ENCODE peak calls at places on chromosomes 12 and 14, in ten cellular contexts. N, O, S, W, X, I, U, Y, C and H are unnamed samples.

GRCh38 chr14:83883732-83884131 is 1646.2 kb upstream of the FLRT2 start:
- DNase-seq in C (no peak), N (no peak), O (no peak), S (no peak), W (no peak), X (no peak), U (no peak), I (no peak), Y (no peak), H (no peak)

GRCh38 chr14:99562848-99563748 is 40.9 kb downstream of the CCDC85C start:
- DNase-seq in C (no peak), S (no peak), Y (peak), X (no peak), O (peak), N (no peak), W (no peak), I (no peak), U (peak), H (no peak)

GRCh38 chr12:56358836-56359532 is 923 bp downstream of the STAT2 start:
- DNase-seq in U (no peak), X (no peak), W (peak), S (peak), Y (no peak), I (no peak), N (peak), C (no peak), O (no peak), H (no peak)

GRCh38 chr12:116142936-116143882 is 134.3 kb downstream of the MED13L start:
- DNase-seq in X (no peak), U (no peak), Y (no peak), I (no peak), O (no peak), W (no peak), S (no peak), C (no peak), N (peak), H (no peak)

GRCh38 chr14:47442206-47442605 is 233.2 kb downstream of the MDGA2 start:
- DNase-seq in Y (peak), N (peak), U (no peak), X (no peak), C (no peak), O (no peak), I (no peak), S (no peak), W (no peak), H (no peak)

GRCh38 chr12:90211017-90211416 is 502.4 kb upstream of the ATP2B1 start:
- DNase-seq in X (no peak), C (no peak), O (no peak), W (no peak), I (no peak), U (no peak), N (peak), S (no peak), Y (no peak), H (no peak)

GRCh38 chr12:52256165-52256935 is 18.1 kb upstream of the KRT86 start:
- DNase-seq in N (no peak), S (peak), W (no peak), X (no peak), Y (no peak), O (no peak), U (no peak), C (no peak), I (no peak), H (no peak)

GRCh38 chr12:124675881-124676688 is 108.7 kb upstream of the NCOR2 start:
- DNase-seq in N (no peak), W (no peak), O (no peak), Y (no peak), C (no peak), I (no peak), S (no peak), X (no peak), U (no peak), H (no peak)

GRCh38 chr14:55581011-55581806 is 1.2 kb downstream of the KTN1 start:
- DNase-seq in I (peak), S (peak), U (no peak), C (peak), Y (no peak), X (peak), N (peak), W (peak), O (peak), H (peak)

GRCh38 chr12:22238211-22238610 is 96.3 kb downstream of the ST8SIA1 start:
- DNase-seq in Y (no peak), O (no peak), S (no peak), W (no peak), C (no peak), N (no peak), X (no peak), I (no peak), U (no peak), H (no peak)

GRCh38 chr14:76772300-76773187 is 11.3 kb downstream of the VASH1 start:
- DNase-seq in N (peak), X (no peak), S (peak), C (no peak), U (no peak), I (no peak), Y (no peak), W (no peak), O (peak), H (no peak)

GRCh38 chr12:121774968-121775474 is 18.5 kb downstream of the RHOF start:
- DNase-seq in O (no peak), I (no peak), Y (no peak), W (no peak), C (no peak), U (no peak), S (no peak), N (no peak), X (no peak), H (no peak)

GRCh38 chr14:32702571-32702970 is 236.1 kb upstream of the NPAS3 start:
- DNase-seq in U (no peak), X (no peak), N (no peak), W (peak), Y (peak), C (no peak), S (no peak), O (peak), I (no peak), H (no peak)

GRCh38 chr12:127650626-127651025 is 616.3 kb upstream of the TMEM132C start:
- DNase-seq in O (no peak), C (no peak), I (no peak), W (no peak), U (no peak), S (no peak), X (no peak), N (no peak), Y (no peak), H (no peak)

GRCh38 chr12:6033546-6033945 is 88.5 kb upstream of the ANO2 start:
- DNase-seq in W (peak), C (no peak), X (no peak), I (no peak), U (no peak), N (no peak), S (no peak), O (no peak), Y (no peak), H (no peak)

GRCh38 chr12:101570022-101570421 is 24.7 kb upstream of the MYBPC1 start:
- DNase-seq in N (peak), I (no peak), W (no peak), X (no peak), C (no peak), O (no peak), S (no peak), Y (no peak), U (peak), H (no peak)

GRCh38 chr12:41636658-41637057 is 448.5 kb downstream of the PDZRN4 start:
- DNase-seq in I (no peak), O (no peak), X (no peak), W (no peak), U (no peak), N (no peak), S (no peak), Y (no peak), C (no peak), H (no peak)

GRCh38 chr12:104643921-104644669 is 187.3 kb downstream of the CHST11 start:
- DNase-seq in S (peak), C (no peak), W (peak), I (no peak), O (no peak), U (peak), N (no peak), Y (no peak), X (no peak), H (no peak)

GRCh38 chr12:94172973-94173372 is 24.6 kb downstream of the PLXNC1 start:
- DNase-seq in O (no peak), X (no peak), Y (no peak), S (no peak), N (peak), U (no peak), I (no peak), C (peak), W (no peak), H (no peak)

GRCh38 chr14:24094839-24095195 is 706 bp downstream of the PCK2 start:
- DNase-seq in C (no peak), I (no peak), N (no peak), S (peak), X (no peak), U (no peak), O (no peak), W (peak), Y (no peak), H (no peak)

GRCh38 chr14:95255487-95255886 is 64.2 kb downstream of the CLMN start:
- DNase-seq in U (no peak), O (no peak), W (peak), C (no peak), X (no peak), I (peak), N (no peak), Y (peak), S (no peak), H (no peak)

GRCh38 chr12:53465679-53466078 is 13.8 kb downstream of the PCBP2 start:
- DNase-seq in U (no peak), W (no peak), S (no peak), C (no peak), N (no peak), Y (no peak), I (no peak), X (no peak), O (no peak), H (no peak)

GRCh38 chr12:89051065-89051677 is 301.1 kb downstream of the DUSP6 start:
- DNase-seq in Y (peak), X (no peak), O (no peak), W (peak), U (peak), S (no peak), N (peak), C (peak), I (no peak), H (no peak)

GRCh38 chr14:30525833-30526232 is 33.1 kb upstream of the G2E3 start:
- DNase-seq in I (no peak), S (no peak), X (no peak), Y (no peak), W (no peak), O (no peak), U (no peak), N (no peak), C (no peak), H (no peak)

GRCh38 chr12:57241556-57242310 is 9.3 kb downstream of the STAC3 start:
- DNase-seq in U (no peak), S (peak), Y (no peak), C (no peak), N (no peak), X (no peak), O (no peak), I (no peak), W (no peak), H (no peak)

GRCh38 chr12:67469666-67470065 is 178.9 kb upstream of the DYRK2 start:
- DNase-seq in I (no peak), N (no peak), O (peak), W (no peak), S (no peak), C (no peak), Y (no peak), X (no peak), U (no peak), H (no peak)

GRCh38 chr12:23895792-23896218 is 53.7 kb downstream of the SOX5 start:
- DNase-seq in C (no peak), S (no peak), O (no peak), W (no peak), I (no peak), X (no peak), N (no peak), U (peak), Y (peak), H (no peak)

GRCh38 chr12:80778005-80778541 is 61.4 kb downstream of the MYF5 start:
- DNase-seq in I (peak), O (peak), C (peak), U (peak), X (no peak), W (peak), S (no peak), Y (no peak), N (peak), H (no peak)

GRCh38 chr12:124021025-124021406 is 48.0 kb downstream of the ZNF664 start:
- DNase-seq in Y (no peak), W (no peak), X (no peak), I (no peak), S (no peak), O (no peak), U (no peak), N (no peak), C (no peak), H (no peak)

GRCh38 chr12:27002141-27002540 is 12.0 kb downstream of the TM7SF3 start:
- DNase-seq in X (no peak), W (no peak), Y (no peak), S (no peak), O (no peak), C (no peak), N (no peak), I (no peak), U (no peak), H (no peak)

GRCh38 chr12:13121568-13121967 is 18.1 kb upstream of the GSG1 start:
- DNase-seq in X (no peak), C (no peak), I (no peak), Y (no peak), O (no peak), U (no peak), S (no peak), N (no peak), W (no peak), H (no peak)

GRCh38 chr12:13463189-13463588 is 266.7 kb downstream of the EMP1 start:
- DNase-seq in C (no peak), S (no peak), N (no peak), U (no peak), O (no peak), I (no peak), W (no peak), Y (no peak), X (no peak), H (no peak)

GRCh38 chr12:4308334-4308960 is 12.6 kb upstream of the TIGAR start:
- DNase-seq in S (no peak), X (no peak), I (no peak), Y (no peak), O (no peak), N (no peak), U (no peak), W (no peak), C (no peak), H (no peak)

GRCh38 chr12:44286336-44286735 is 450.5 kb downstream of the TMEM117 start:
- DNase-seq in S (no peak), X (no peak), I (no peak), N (no peak), Y (no peak), O (no peak), W (no peak), C (no peak), U (no peak), H (no peak)